ENCODE peak calls at places on chromosomes 5 and 9, in five cellular contexts. One of them, this sample, is unnamed.

GRCh38 chr5:38800515-38800914 is 45.3 kb upstream of the OSMR start:
- DNase-seq in A549: no peak
- DNase-seq in GM12878: no peak
- DNase-seq in K562: no peak
- DNase-seq in HepG2: no peak
- DNase-seq in this sample: no peak

GRCh38 chr9:17480966-17481365 is 97.9 kb upstream of the SH3GL2 start:
- DNase-seq in A549: no peak
- DNase-seq in GM12878: no peak
- DNase-seq in K562: no peak
- DNase-seq in HepG2: no peak
- DNase-seq in this sample: no peak

GRCh38 chr5:396715-397032 is 46.3 kb upstream of the EXOC3 start:
- DNase-seq in A549: no peak
- DNase-seq in GM12878: no peak
- DNase-seq in K562: no peak
- DNase-seq in HepG2: no peak
- DNase-seq in this sample: no peak

GRCh38 chr5:133682496-133682895 is 70.2 kb upstream of the FSTL4 start:
- DNase-seq in A549: no peak
- DNase-seq in GM12878: no peak
- DNase-seq in K562: no peak
- DNase-seq in HepG2: no peak
- DNase-seq in this sample: no peak

GRCh38 chr5:68253612-68254341 is 38.2 kb downstream of the PIK3R1 start:
- DNase-seq in A549: no peak
- DNase-seq in GM12878: no peak
- DNase-seq in K562: no peak
- DNase-seq in HepG2: no peak
- DNase-seq in this sample: no peak

GRCh38 chr5:106269252-106269843 is 1401.4 kb downstream of the EFNA5 start:
- DNase-seq in A549: no peak
- DNase-seq in GM12878: no peak
- DNase-seq in K562: no peak
- DNase-seq in HepG2: peak
- DNase-seq in this sample: peak

GRCh38 chr9:73152953-73153352 is 1.3 kb downstream of the ANXA1 start:
- DNase-seq in A549: no peak
- DNase-seq in GM12878: peak
- DNase-seq in K562: no peak
- DNase-seq in HepG2: no peak
- DNase-seq in this sample: no peak

GRCh38 chr9:26334709-26335108 is 557.9 kb downstream of the CAAP1 start:
- DNase-seq in A549: no peak
- DNase-seq in GM12878: no peak
- DNase-seq in K562: no peak
- DNase-seq in HepG2: no peak
- DNase-seq in this sample: no peak

GRCh38 chr5:34564706-34565235 is 91.4 kb upstream of the RAI14 start:
- DNase-seq in A549: no peak
- DNase-seq in GM12878: no peak
- DNase-seq in K562: no peak
- DNase-seq in HepG2: no peak
- DNase-seq in this sample: no peak
- TF ChIP-seq BHLHE40 in A549: no peak
- TF ChIP-seq BHLHE40 in GM12878: no peak
- TF ChIP-seq BHLHE40 in K562: no peak
- TF ChIP-seq BHLHE40 in HepG2: no peak
- TF ChIP-seq BHLHE40 in this sample: no peak

GRCh38 chr5:142012792-142013388 is at the start of gene GNPDA1:
- DNase-seq in A549: peak
- DNase-seq in GM12878: no peak
- DNase-seq in K562: peak
- DNase-seq in HepG2: peak
- DNase-seq in this sample: peak
- TF ChIP-seq POLR2A in A549: peak
- TF ChIP-seq POLR2A in GM12878: peak
- TF ChIP-seq POLR2A in K562: peak
- TF ChIP-seq POLR2A in HepG2: peak
- TF ChIP-seq POLR2A in this sample: peak

GRCh38 chr9:87249029-87249428 is 248.6 kb upstream of the DAPK1 start:
- DNase-seq in A549: no peak
- DNase-seq in GM12878: no peak
- DNase-seq in K562: no peak
- DNase-seq in HepG2: no peak
- DNase-seq in this sample: no peak
- TF ChIP-seq BHLHE40 in A549: no peak
- TF ChIP-seq BHLHE40 in GM12878: no peak
- TF ChIP-seq BHLHE40 in K562: no peak
- TF ChIP-seq BHLHE40 in HepG2: no peak
- TF ChIP-seq BHLHE40 in this sample: no peak

GRCh38 chr9:97412628-97413382 is 909 bp downstream of the TDRD7 start:
- DNase-seq in A549: peak
- DNase-seq in GM12878: no peak
- DNase-seq in K562: no peak
- DNase-seq in HepG2: no peak
- DNase-seq in this sample: peak

GRCh38 chr9:97415146-97415545 is 3.2 kb downstream of the TDRD7 start:
- DNase-seq in A549: no peak
- DNase-seq in GM12878: no peak
- DNase-seq in K562: no peak
- DNase-seq in HepG2: no peak
- DNase-seq in this sample: no peak

GRCh38 chr9:97413462-97413861 is 1.6 kb downstream of the TDRD7 start:
- DNase-seq in A549: no peak
- DNase-seq in GM12878: no peak
- DNase-seq in K562: no peak
- DNase-seq in HepG2: no peak
- DNase-seq in this sample: no peak

GRCh38 chr9:97411440-97411788 is 482 bp upstream of the TDRD7 start:
- DNase-seq in A549: no peak
- DNase-seq in GM12878: no peak
- DNase-seq in K562: no peak
- DNase-seq in HepG2: no peak
- DNase-seq in this sample: no peak

GRCh38 chr9:97411789-97412627 is at the start of gene TDRD7:
- DNase-seq in A549: peak
- DNase-seq in GM12878: peak
- DNase-seq in K562: peak
- DNase-seq in HepG2: peak
- DNase-seq in this sample: peak
- TF ChIP-seq POLR2A in A549: no peak
- TF ChIP-seq POLR2A in GM12878: peak
- TF ChIP-seq POLR2A in K562: no peak
- TF ChIP-seq POLR2A in HepG2: no peak
- TF ChIP-seq POLR2A in this sample: no peak